ENCODE peak calls at places on chromosomes 5 and 9, in seven cellular contexts. K is fibroblast of the aortic adventitia, Y is fibroblast of lung, B is nephron progenitor cell, T is B cell, H is cardiac muscle cell, N is AG04449. F is an unnamed sample.

GRCh38 chr5:158351485-158352140 is 492.7 kb upstream of the CLINT1 start:
- DNase-seq in N (no peak), H (no peak), T (no peak), K (no peak), Y (no peak), B (no peak), F (no peak)

GRCh38 chr9:96075757-96076156 is 200.3 kb downstream of the ERCC6L2 start:
- DNase-seq in T (no peak), K (no peak), H (no peak), N (no peak), Y (no peak), B (no peak), F (no peak)

GRCh38 chr5:172870261-172870806 is 36.3 kb downstream of the ERGIC1 start:
- DNase-seq in H (peak), K (peak), Y (peak), N (peak), B (no peak), T (no peak), F (peak)

GRCh38 chr5:69492391-69493234 is at the start of gene OCLN:
- DNase-seq in K (no peak), N (no peak), H (peak), T (peak), B (peak), Y (no peak), F (no peak)

GRCh38 chr9:6096821-6097220 is 81.4 kb upstream of the RANBP6 start:
- DNase-seq in T (no peak), Y (peak), K (peak), N (no peak), B (no peak), H (peak), F (peak)

GRCh38 chr9:97906236-97906831 is 16.0 kb downstream of the TRMO start:
- DNase-seq in B (no peak), Y (no peak), N (no peak), T (no peak), K (peak), H (peak), F (peak)

GRCh38 chr5:139263431-139263975 is 30.0 kb upstream of the MATR3 start:
- DNase-seq in B (no peak), H (no peak), K (no peak), T (no peak), N (no peak), Y (no peak), F (no peak)

GRCh38 chr9:38066907-38067610 is 2.0 kb downstream of the SHB start:
- DNase-seq in B (peak), H (peak), T (peak), K (peak), N (no peak), Y (peak), F (no peak)

GRCh38 chr5:171450423-171451246 is 31.2 kb downstream of the FGF18 start:
- DNase-seq in N (peak), T (no peak), B (peak), H (peak), Y (peak), K (peak), F (peak)

GRCh38 chr5:130289132-130290088 is 385.1 kb downstream of the CHSY3 start:
- DNase-seq in Y (no peak), N (no peak), B (no peak), T (no peak), K (peak), H (peak), F (peak)

GRCh38 chr9:78032599-78033457 is 1.2 kb upstream of the GNAQ start:
- DNase-seq in K (no peak), T (peak), Y (no peak), H (no peak), B (no peak), N (no peak), F (no peak)

GRCh38 chr5:96687080-96687479 is 24.9 kb downstream of the CAST start:
- DNase-seq in B (no peak), T (no peak), N (no peak), K (no peak), Y (no peak), H (no peak), F (no peak)

GRCh38 chr9:119400607-119401006 is 31.4 kb upstream of the BRINP1 start:
- DNase-seq in N (no peak), H (no peak), B (no peak), K (no peak), T (no peak), Y (no peak), F (no peak)

GRCh38 chr5:42898760-42899159 is 87.1 kb upstream of the SELENOP start:
- DNase-seq in B (no peak), T (no peak), Y (no peak), H (no peak), K (no peak), N (no peak), F (no peak)

GRCh38 chr9:91954841-91955471 is 4.9 kb upstream of the ROR2 start:
- DNase-seq in B (peak), N (peak), H (peak), T (no peak), Y (peak), K (peak), F (peak)

GRCh38 chr9:137986268-137987099 is 108.9 kb downstream of the CACNA1B start:
- DNase-seq in H (no peak), B (no peak), N (no peak), Y (no peak), T (no peak), K (no peak), F (no peak)

GRCh38 chr5:16812911-16813310 is 123.2 kb downstream of the MYO10 start:
- DNase-seq in N (no peak), K (peak), B (no peak), T (no peak), H (peak), Y (no peak), F (peak)
- TF ChIP-seq CTCF in N (no peak), K (peak), B (no peak), T (no peak), H (no peak), Y (no peak), F (no peak)

GRCh38 chr9:36906492-36906891 is 127.6 kb downstream of the PAX5 start:
- DNase-seq in K (no peak), H (no peak), T (no peak), Y (no peak), N (no peak), B (no peak), F (no peak)

GRCh38 chr9:36902861-36903524 is 131.1 kb downstream of the PAX5 start:
- DNase-seq in N (no peak), H (no peak), B (no peak), K (no peak), Y (no peak), T (peak), F (no peak)

GRCh38 chr9:36902063-36902735 is 131.9 kb downstream of the PAX5 start:
- DNase-seq in T (peak), N (no peak), B (no peak), K (no peak), Y (no peak), H (no peak), F (no peak)

GRCh38 chr9:36903541-36904435 is 130.3 kb downstream of the PAX5 start:
- DNase-seq in B (no peak), Y (peak), K (peak), N (no peak), H (peak), T (peak), F (peak)

GRCh38 chr9:36905101-36906066 is 128.7 kb downstream of the PAX5 start:
- DNase-seq in Y (no peak), H (no peak), T (peak), N (no peak), B (no peak), K (no peak), F (no peak)
- TF ChIP-seq CTCF in Y (no peak), H (peak), T (no peak), N (no peak), B (peak), K (no peak), F (no peak)

GRCh38 chr5:77452351-77452750 is 39.8 kb downstream of the WDR41 start:
- DNase-seq in T (no peak), H (no peak), B (no peak), K (no peak), N (no peak), Y (peak), F (peak)
- TF ChIP-seq CTCF in T (no peak), H (no peak), B (no peak), K (no peak), N (no peak), Y (no peak), F (no peak)

GRCh38 chr9:72960446-72960845 is 7.6 kb upstream of the ALDH1A1 start:
- DNase-seq in N (no peak), B (no peak), T (no peak), Y (no peak), H (peak), K (no peak), F (peak)
- TF ChIP-seq CTCF in N (no peak), B (no peak), T (no peak), Y (no peak), H (peak), K (no peak), F (no peak)

GRCh38 chr9:7342229-7342628 is 457.3 kb downstream of the DMAC1 start:
- DNase-seq in H (peak), Y (peak), B (no peak), N (no peak), K (no peak), T (no peak), F (no peak)
- TF ChIP-seq CTCF in H (peak), Y (peak), B (no peak), N (no peak), K (no peak), T (peak), F (peak)

DNA sequence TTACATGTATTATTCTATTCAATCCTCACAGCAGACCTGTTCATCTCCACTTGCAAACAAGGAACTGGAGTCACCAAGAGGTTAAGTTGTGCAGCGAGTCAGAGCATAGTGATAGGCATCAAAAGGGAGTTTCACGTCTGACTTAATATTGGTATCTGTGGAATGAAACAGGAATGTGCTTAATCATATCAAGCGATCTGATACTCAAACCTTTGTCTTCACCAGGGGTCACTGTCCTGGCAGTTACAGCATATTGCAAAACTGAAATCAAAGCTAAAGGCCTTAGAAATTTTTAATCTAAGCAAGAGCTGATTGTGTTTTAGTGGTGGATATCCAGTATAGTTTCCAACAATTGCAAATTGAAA is 271.6 kb downstream of the PLK2 start:
- DNase-seq in T (no peak), N (peak), H (peak), B (no peak), Y (peak), K (peak), F (peak)
- TF ChIP-seq CTCF in T (no peak), N (no peak), H (no peak), B (no peak), Y (no peak), K (peak), F (no peak)

DNA sequence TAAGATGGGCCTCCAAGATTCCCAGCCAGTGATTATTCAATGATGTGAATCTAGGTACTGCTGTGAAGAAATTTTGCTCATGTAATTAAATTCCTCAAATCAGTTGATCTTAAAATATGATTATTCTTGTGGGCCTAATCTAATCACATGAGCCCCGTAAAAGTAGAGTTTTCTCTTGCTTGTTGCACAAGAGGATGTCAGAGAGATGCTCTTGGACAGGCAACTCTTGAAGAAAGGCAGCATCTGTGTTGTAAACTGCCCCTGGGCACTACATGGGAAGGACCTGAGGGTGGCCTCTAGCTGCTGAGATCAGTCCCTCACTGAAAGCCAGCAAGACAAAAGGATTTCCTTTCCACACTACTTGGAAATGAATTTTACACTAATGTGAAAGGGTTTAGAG is 132.9 kb downstream of the TRPM3 start:
- DNase-seq in B (no peak), T (no peak), Y (no peak), N (no peak), K (peak), H (peak), F (no peak)
- TF ChIP-seq CTCF in B (no peak), T (no peak), Y (no peak), N (no peak), K (no peak), H (no peak), F (no peak)

GRCh38 chr9:130327070-130327780 is 61.7 kb downstream of the HMCN2 start:
- DNase-seq in B (peak), T (no peak), Y (no peak), K (no peak), N (no peak), H (no peak), F (no peak)
- TF ChIP-seq CTCF in B (peak), T (peak), Y (peak), K (peak), N (peak), H (peak), F (peak)

GRCh38 chr5:90606539-90606938 is 47.9 kb downstream of the ADGRV1 start:
- DNase-seq in H (no peak), N (no peak), B (no peak), Y (no peak), K (no peak), T (no peak), F (peak)
- TF ChIP-seq CTCF in H (no peak), N (no peak), B (no peak), Y (no peak), K (no peak), T (no peak), F (peak)

F was measured in fibroblast of mammary gland.